ENCODE peak calls at places on chromosomes 13 and 19, in six cellular contexts. Q is Peyer's patch, F is GM23338, J is right lobe of liver, Z is AG04450, P is IMR-90. X is an unnamed sample. For H3K27me3, the result is how much of the 10 kb centered on the place peaks cover.

GRCh38 chr13:90362718-90363117 is 984.8 kb upstream of the MIR17HG start:
- DNase-seq in F (no peak), Z (no peak), P (peak), Q (no peak), J (no peak), X (no peak)

GRCh38 chr19:6694147-6694815 is 24.3 kb upstream of the TNFSF14 start:
- DNase-seq in F (peak), Z (no peak), P (no peak), J (peak), Q (no peak), X (peak)

GRCh38 chr13:19089315-19089714 is 92.3 kb downstream of the TUBA3C start:
- DNase-seq in Z (no peak), P (no peak), F (no peak), Q (no peak), J (no peak), X (no peak)

GRCh38 chr13:113553541-113554332 is 30.8 kb upstream of the TFDP1 start:
- DNase-seq in Q (peak), Z (no peak), F (no peak), P (no peak), J (no peak), X (no peak)

GRCh38 chr19:19115954-19116353 is 22.3 kb downstream of the TMEM161A start:
- DNase-seq in Q (peak), Z (no peak), F (peak), J (peak), P (no peak), X (peak)

GRCh38 chr13:113297370-113297871 is 382 bp downstream of the LAMP1 start:
- DNase-seq in Q (peak), P (no peak), J (peak), Z (no peak), F (peak), X (no peak)

GRCh38 chr13:24271231-24271610 is 38.2 kb upstream of the C1QTNF9 start:
- DNase-seq in P (no peak), Z (no peak), J (no peak), F (no peak), Q (no peak), X (no peak)

GRCh38 chr13:95573226-95573625 is 20.7 kb downstream of the CLDN10 start:
- DNase-seq in P (peak), Z (no peak), F (no peak), Q (no peak), J (no peak), X (no peak)

GRCh38 chr19:55606817-55607216 is 1.4 kb downstream of the ZNF865 start:
- DNase-seq in P (no peak), J (no peak), Z (no peak), F (no peak), Q (no peak), X (no peak)

GRCh38 chr13:62130016-62130970 is 714.6 kb upstream of the PCDH20 start:
- DNase-seq in F (no peak), Q (no peak), Z (no peak), J (no peak), P (no peak), X (no peak)
- H3K27me3 ChIP-seq in F (under half), Q (under half), Z (under half), J (under half), P (under half), X (under half)

GRCh38 chr13:112213467-112214245 is 146.7 kb downstream of the SOX1 start:
- DNase-seq in Q (peak), J (peak), P (no peak), Z (no peak), F (no peak), X (no peak)
- H3K27me3 ChIP-seq in Q (under half), J (under half), P (under half), Z (under half), F (under half), X (under half)

DNA sequence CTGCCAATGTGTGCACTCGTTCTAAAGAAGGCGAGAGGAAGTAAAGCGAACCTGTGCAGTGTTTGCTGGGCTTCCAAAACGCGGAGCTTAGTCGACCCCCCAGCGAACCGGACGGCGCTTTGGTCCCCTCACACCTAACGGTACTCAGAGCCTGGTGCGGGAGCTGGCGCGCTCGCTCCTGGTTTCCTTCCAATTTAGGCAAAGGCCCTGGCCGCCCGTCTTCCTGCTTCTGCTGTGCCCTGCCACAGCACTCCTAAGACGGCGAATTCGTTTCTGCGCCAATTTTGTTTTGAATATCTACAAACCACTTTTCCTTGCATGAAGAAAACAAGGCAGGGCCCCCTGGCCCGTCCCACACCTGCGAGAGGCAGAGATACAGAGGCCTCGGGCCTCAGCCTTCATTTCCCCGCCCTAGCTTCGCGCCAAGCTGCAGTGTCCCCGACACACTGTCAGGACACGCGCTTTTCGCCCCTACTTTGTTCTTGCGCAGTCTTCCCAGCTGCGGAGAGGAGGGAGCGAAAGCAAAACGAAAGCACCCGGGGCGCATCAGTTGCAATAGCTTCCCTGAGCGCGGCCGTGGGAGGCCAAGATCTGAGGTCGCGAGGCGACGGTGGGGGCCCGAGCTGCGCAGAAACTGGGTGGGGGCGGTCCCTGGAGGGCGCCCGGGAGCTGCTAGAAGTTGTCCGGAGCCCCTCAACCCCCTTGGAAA is 111.9 kb downstream of the KCNRG start:
- DNase-seq in P (peak), J (peak), Q (peak), Z (no peak), F (peak), X (peak)
- H3K27me3 ChIP-seq in P (under half), J (under half), Q (under half), Z (under half), F (half or more), X (under half)

DNA sequence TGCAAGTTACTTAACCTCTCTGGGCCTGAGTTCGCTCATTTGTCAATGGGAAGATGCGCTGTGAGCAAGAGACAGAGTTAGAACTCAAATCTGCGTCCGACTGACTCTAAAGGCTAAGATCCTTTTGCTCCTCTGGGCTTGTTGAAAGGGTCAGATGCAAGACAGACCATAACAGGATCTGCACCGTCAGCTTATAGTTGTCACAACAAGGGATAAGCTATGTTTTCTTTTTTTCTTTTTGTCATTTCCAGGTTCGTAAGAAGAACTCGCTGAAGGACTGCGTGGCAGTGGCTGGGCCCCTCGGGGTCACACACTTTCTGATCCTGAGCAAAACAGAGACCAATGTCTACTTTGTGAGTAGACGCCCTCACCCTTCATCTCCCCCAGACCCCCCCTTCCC is 1.1 kb downstream of the PPAN start:
- DNase-seq in F (no peak), Z (no peak), Q (no peak), J (no peak), P (no peak), X (no peak)
- H3K27me3 ChIP-seq in F (under half), Z (under half), Q (under half), J (under half), P (under half), X (under half)

X was measured in psoas muscle.